ENCODE peak calls at places on chromosome 19, in eight cellular contexts. B is nephron progenitor cell, I is GM10248, S is esophagus squamous epithelium, X is fibroblast of pulmonary artery, W is lower leg skin, P is left lung, O is progenitor cell of endocrine pancreas. H is an unnamed sample.
A peak's percentile ranks its signal among the peaks of the same experiment; 100 is the strongest.

GRCh38 chr19:34124828-34125227 is 47.5 kb upstream of the LSM14A start:
- DNase-seq in P (no peak), I (no peak), B (peak; percentile 67), W (no peak), X (no peak), S (no peak), O (no peak), H (no peak)

GRCh38 chr19:46428278-46429141 is at the start of gene PNMA8C:
- DNase-seq in O (peak; percentile 34), B (peak; percentile 86), I (no peak), P (peak; percentile 84), X (peak; percentile 53), S (no peak), W (no peak), H (no peak)

GRCh38 chr19:39177110-39177699 is 19.6 kb upstream of the NCCRP1 start:
- DNase-seq in P (peak; percentile 41), W (no peak), S (no peak), O (no peak), X (no peak), I (no peak), B (no peak), H (no peak)

GRCh38 chr19:32916969-32917611 is 47.5 kb upstream of the SLC7A9 start:
- DNase-seq in O (no peak), I (no peak), P (no peak), X (peak; percentile 3), W (no peak), B (no peak), S (no peak), H (no peak)

GRCh38 chr19:8832132-8833021 is at the start of the genes MBD3L1 and ZNF558:
- DNase-seq in P (peak; percentile 98), O (peak; percentile 91), I (peak; percentile 93), W (peak; percentile 99), S (peak; percentile 93), X (peak; percentile 98), B (peak; percentile 98), H (peak; percentile 99)

GRCh38 chr19:5913739-5914357 is at the start of gene CAPS:
- DNase-seq in I (no peak), B (no peak), P (peak; percentile 86), S (no peak), O (no peak), X (peak; percentile 46), W (no peak), H (no peak)

GRCh38 chr19:45133661-45134060 is 27.1 kb downstream of the NKPD1 start:
- DNase-seq in P (no peak), I (no peak), S (no peak), W (no peak), X (no peak), O (no peak), B (no peak), H (no peak)

GRCh38 chr19:35063940-35064818 is 22.7 kb downstream of the HPN start:
- DNase-seq in B (no peak), O (no peak), P (no peak), X (peak; percentile 55), W (no peak), I (no peak), S (no peak), H (no peak)

GRCh38 chr19:47729468-47729798 is 15.9 kb upstream of the NOP53 start:
- DNase-seq in I (no peak), W (peak; percentile 60), B (no peak), O (no peak), X (peak; percentile 84), P (peak; percentile 85), S (no peak), H (no peak)

DNA sequence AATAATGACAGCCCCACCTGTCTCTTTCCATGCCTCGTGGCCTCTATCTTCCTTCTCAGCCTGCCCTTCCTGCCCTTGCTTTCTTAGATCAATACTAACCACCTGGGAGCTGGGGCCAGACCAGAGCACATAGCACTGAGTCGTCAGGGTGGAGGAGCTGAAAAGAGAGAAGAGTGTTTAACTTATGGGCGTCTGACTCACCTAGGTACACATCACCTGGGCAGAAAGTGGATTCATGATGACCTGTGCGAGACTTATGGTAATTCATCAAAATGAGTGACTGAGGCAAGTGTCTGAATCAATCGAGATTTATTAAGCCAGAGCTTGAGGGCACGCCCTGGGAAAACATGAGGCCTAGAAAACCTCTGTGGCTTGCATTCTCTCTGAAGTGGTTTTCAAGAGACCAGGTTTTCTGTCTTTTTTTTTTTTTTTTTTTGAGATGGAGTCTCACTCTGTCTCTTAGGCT is 19.2 kb downstream of the CEACAM6 start:
- DNase-seq in X (no peak), O (no peak), W (no peak), S (no peak), B (no peak), I (no peak), P (no peak), H (no peak)
- TF ChIP-seq CTCF in X (no peak), O (no peak), W (no peak), S (no peak), B (no peak), I (no peak), P (no peak), H (no peak)

GRCh38 chr19:55645512-55645881 is 2.0 kb downstream of the ZNF581 start:
- DNase-seq in S (no peak), X (no peak), P (no peak), O (no peak), W (no peak), B (no peak), I (no peak), H (no peak)
- TF ChIP-seq CTCF in S (no peak), X (no peak), P (no peak), O (no peak), W (no peak), B (no peak), I (no peak), H (no peak)

GRCh38 chr19:11345122-11345752 is 831 bp downstream of the TMEM205 start:
- DNase-seq in S (no peak), I (no peak), O (no peak), P (no peak), W (no peak), X (no peak), B (no peak), H (no peak)

GRCh38 chr19:11347546-11347945 is 1.2 kb downstream of the CCDC159 start:
- DNase-seq in W (no peak), P (no peak), B (no peak), S (no peak), I (no peak), X (no peak), O (no peak), H (peak; percentile 58)

GRCh38 chr19:11342429-11342828 is 3.0 kb upstream of the RAB3D start:
- DNase-seq in W (no peak), X (no peak), P (no peak), I (no peak), B (no peak), O (no peak), S (no peak), H (no peak)

GRCh38 chr19:11349171-11349570 is 2.9 kb downstream of the CCDC159 start:
- DNase-seq in W (no peak), P (no peak), S (no peak), I (no peak), B (no peak), O (no peak), X (no peak), H (no peak)

GRCh38 chr19:11346104-11346940 is at the start of the genes CCDC159 and TMEM205:
- DNase-seq in X (peak; percentile 99), P (peak; percentile 95), S (peak; percentile 89), B (peak; percentile 97), I (peak; percentile 97), W (peak; percentile 99), O (peak; percentile 94), H (peak; percentile 99)
- TF ChIP-seq CTCF in X (no peak), P (no peak), S (no peak), B (no peak), I (peak; percentile 26), W (no peak), O (no peak), H (peak; percentile 41)

DNA sequence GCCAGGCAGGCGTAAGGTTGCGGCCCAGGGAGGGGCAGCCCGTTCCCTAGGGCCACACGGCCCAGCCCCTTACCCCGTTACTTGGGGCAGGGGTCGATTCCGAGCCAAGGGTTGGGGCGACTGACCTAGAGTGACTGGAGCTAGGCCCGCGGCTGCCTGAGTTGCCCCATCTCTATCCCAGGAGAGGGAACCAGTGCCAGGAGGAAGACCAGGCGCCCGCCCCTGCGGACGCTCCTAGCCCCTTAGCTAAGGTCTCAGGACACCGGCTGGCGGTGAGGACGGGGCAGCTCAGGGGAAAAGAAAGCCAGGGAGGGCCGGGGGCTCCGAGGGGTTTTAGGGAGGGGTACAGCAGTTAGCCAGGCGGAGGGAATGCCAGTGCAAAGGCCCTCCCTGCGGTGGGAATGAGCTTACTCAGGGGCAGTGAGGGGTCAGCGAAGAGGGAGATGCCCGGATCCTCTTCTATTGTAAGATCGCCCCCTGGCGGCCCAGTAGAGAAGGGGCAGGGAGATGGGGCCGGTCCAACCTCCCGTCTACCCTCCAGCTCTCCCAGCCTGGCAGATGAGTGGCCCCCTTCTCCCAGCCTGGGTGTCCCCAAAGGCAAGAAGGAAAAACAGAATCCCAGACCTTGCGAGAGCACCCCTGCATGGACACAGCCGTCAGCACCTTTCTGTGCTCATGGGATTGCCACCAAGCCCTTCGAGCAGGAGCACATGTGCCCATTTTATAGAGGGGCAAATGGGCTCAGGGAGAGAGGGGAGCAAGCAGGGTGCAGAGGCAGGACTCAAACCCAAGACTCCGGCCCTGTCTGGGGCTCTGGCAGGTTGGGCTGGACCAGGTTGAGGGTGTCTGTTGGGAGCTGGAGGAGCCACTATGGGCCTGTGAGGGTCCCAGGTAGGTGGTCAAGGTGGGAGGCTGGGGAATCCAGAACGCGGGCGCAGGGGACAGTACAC is 16.3 kb downstream of the CILP2 start:
- DNase-seq in B (peak; percentile 69), S (no peak), P (peak; percentile 93), X (peak; percentile 47), I (peak; percentile 85), W (no peak), O (no peak), H (peak; percentile 55)
- TF ChIP-seq CTCF in B (peak; percentile 79), S (peak; percentile 67), P (peak; percentile 63), X (peak; percentile 71), I (peak; percentile 68), W (no peak), O (peak; percentile 67), H (peak; percentile 88)

GRCh38 chr19:40862333-40862732 is 12.1 kb upstream of the CYP2A6 start:
- DNase-seq in O (no peak), B (no peak), W (no peak), I (no peak), X (no peak), P (no peak), S (no peak), H (no peak)
- TF ChIP-seq CTCF in O (no peak), B (no peak), W (no peak), I (no peak), X (no peak), P (no peak), S (no peak), H (no peak)

GRCh38 chr19:1774999-1775772 is 21.9 kb downstream of the ONECUT3 start:
- DNase-seq in S (no peak), X (no peak), P (no peak), O (no peak), W (no peak), I (no peak), B (no peak), H (peak; percentile 76)
- TF ChIP-seq CTCF in S (peak; percentile 71), X (peak; percentile 27), P (peak; percentile 24), O (peak; percentile 63), W (no peak), I (peak; percentile 40), B (peak; percentile 42), H (peak; percentile 85)